ENCODE peak calls at places on chromosomes 5 and 9, in seven cellular contexts. A is neuronal stem cell, I is mesendoderm, Z is H9, F is H1, N is IMR-90, K is trophoblast cell. R is an unnamed sample.

GRCh38 chr5:105057001-105057436 is 1494.4 kb upstream of the NUDT12 start:
- DNase-seq in A (no peak), I (no peak), Z (no peak), F (no peak), N (no peak), K (no peak), R (no peak)

GRCh38 chr5:20109326-20109725 is 121.3 kb upstream of the CDH18 start:
- DNase-seq in A (no peak), I (peak; percentile 22), Z (no peak), F (no peak), N (no peak), K (peak; percentile 84), R (no peak)

GRCh38 chr9:91714020-91714721 is 235.9 kb downstream of the ROR2 start:
- DNase-seq in A (peak; percentile 26), I (peak; percentile 90), Z (peak; percentile 93), F (peak; percentile 82), N (peak; percentile 61), K (peak; percentile 60), R (peak; percentile 58)

GRCh38 chr5:156379198-156379597 is 52.2 kb downstream of the SGCD start:
- DNase-seq in A (no peak), I (no peak), Z (no peak), F (no peak), N (no peak), K (no peak), R (no peak)

GRCh38 chr9:123187131-123187530 is 81.3 kb downstream of the STRBP start:
- DNase-seq in A (no peak), I (no peak), Z (no peak), F (no peak), N (no peak), K (no peak), R (no peak)

GRCh38 chr9:127175764-127176163 is 53.3 kb upstream of the ANGPTL2 start:
- DNase-seq in A (no peak), I (no peak), Z (no peak), F (no peak), N (no peak), K (no peak), R (no peak)

GRCh38 chr5:35803221-35803651 is 53.5 kb upstream of the IL7R start:
- DNase-seq in A (peak; percentile 46), I (peak; percentile 92), Z (peak; percentile 80), F (peak; percentile 51), N (peak; percentile 79), K (no peak), R (peak; percentile 73)

GRCh38 chr9:118961857-118962256 is 407.4 kb downstream of the BRINP1 start:
- DNase-seq in A (peak; percentile 61), I (peak; percentile 98), Z (peak; percentile 27), F (no peak), N (peak; percentile 8), K (peak; percentile 51), R (peak; percentile 81)

GRCh38 chr9:6215562-6215961 is at the start of gene IL33:
- DNase-seq in A (no peak), I (no peak), Z (no peak), F (no peak), N (no peak), K (no peak), R (no peak)

GRCh38 chr9:77276799-77277198 is 99.5 kb downstream of the VPS13A start:
- DNase-seq in A (no peak), I (peak; percentile 34), Z (no peak), F (no peak), N (no peak), K (no peak), R (no peak)

GRCh38 chr5:149053027-149053705 is 9.7 kb downstream of the SH3TC2 start:
- DNase-seq in A (no peak), I (no peak), Z (no peak), F (no peak), N (peak; percentile 72), K (no peak), R (no peak)

GRCh38 chr9:107487521-107488399 is 1.8 kb downstream of the KLF4 start:
- DNase-seq in A (peak; percentile 69), I (peak; percentile 84), Z (peak; percentile 85), F (peak; percentile 84), N (no peak), K (peak; percentile 64), R (peak; percentile 62)

GRCh38 chr5:129836321-129836720 is 67.9 kb upstream of the CHSY3 start:
- DNase-seq in A (no peak), I (no peak), Z (no peak), F (no peak), N (no peak), K (no peak), R (no peak)

GRCh38 chr5:22649076-22649475 is 204.1 kb downstream of the CDH12 start:
- DNase-seq in A (no peak), I (no peak), Z (no peak), F (no peak), N (no peak), K (no peak), R (no peak)

GRCh38 chr9:91074866-91075265 is 273.2 kb downstream of the SYK start:
- DNase-seq in A (no peak), I (no peak), Z (no peak), F (peak; percentile 33), N (no peak), K (peak; percentile 98), R (no peak)

GRCh38 chr5:369151-369939 is 47.8 kb downstream of the AHRR start:
- DNase-seq in A (no peak), I (no peak), Z (peak; percentile 26), F (peak; percentile 41), N (peak; percentile 63), K (no peak), R (no peak)

GRCh38 chr9:79287152-79287766 is 284.5 kb upstream of the TLE4 start:
- DNase-seq in A (peak; percentile 57), I (no peak), Z (no peak), F (no peak), N (no peak), K (no peak), R (no peak)

GRCh38 chr9:137310190-137311052 is 8.3 kb upstream of the NRARP start:
- DNase-seq in A (no peak), I (no peak), Z (peak; percentile 43), F (peak; percentile 49), N (no peak), K (peak; percentile 67), R (no peak)

GRCh38 chr9:93599571-93600403 is 23.4 kb downstream of the PHF2 start:
- DNase-seq in A (no peak), I (no peak), Z (peak; percentile 37), F (peak; percentile 47), N (no peak), K (no peak), R (no peak)
- H3K23ac ChIP-seq in A (peak overlapping the region; percentile 32), I (no peak overlapping the region), Z (no peak overlapping the region), F (peak overlapping the region; percentile 61), N (no peak overlapping the region), K (peak overlapping the region; percentile 90), R (no peak overlapping the region)

DNA sequence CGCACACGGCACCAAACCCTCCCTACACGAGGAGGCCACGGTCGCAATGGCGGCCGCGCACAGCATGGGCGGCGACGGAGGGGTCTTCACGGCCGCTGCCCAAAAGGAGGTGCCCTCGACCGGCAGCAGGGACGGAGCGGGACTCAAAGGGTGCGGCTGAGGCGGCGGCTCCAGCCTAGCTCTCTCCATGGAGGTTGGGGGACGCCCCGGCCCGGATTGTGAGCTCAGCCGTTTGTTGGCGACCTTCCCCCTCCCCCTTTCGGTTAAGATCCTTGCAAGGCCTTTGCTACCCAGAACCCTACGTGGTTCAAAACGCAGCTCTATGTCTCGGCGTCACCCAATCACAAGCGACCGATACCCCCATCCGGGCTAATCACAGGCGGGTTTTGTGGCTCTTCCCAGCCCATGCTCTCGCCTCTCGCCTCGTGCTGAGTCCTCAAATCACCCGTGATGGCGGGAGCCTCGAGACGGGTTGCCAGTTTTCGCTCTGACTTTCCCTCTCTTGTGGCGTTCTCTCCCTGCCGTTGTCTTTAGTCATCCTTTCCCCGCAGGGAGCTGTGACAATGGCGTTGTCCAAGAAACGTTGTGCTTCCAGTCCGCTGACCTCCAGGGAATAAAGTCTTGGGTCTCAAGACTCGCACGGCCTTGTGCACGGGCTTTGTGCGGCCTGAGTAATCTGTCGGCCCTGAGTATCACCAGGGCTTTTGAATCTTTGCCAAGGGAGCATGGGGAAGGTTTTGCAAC is 19.5 kb downstream of the C5orf52 start:
- DNase-seq in A (no peak), I (no peak), Z (no peak), F (no peak), N (no peak), K (no peak), R (no peak)
- H2BK5ac ChIP-seq in A (no peak overlapping the region), I (no peak overlapping the region), Z (no peak overlapping the region), F (no peak overlapping the region), N (no peak overlapping the region), K (no peak overlapping the region), R (no peak overlapping the region)

GRCh38 chr5:25436452-25436851 is 791.7 kb upstream of the CDH10 start:
- DNase-seq in A (no peak), I (no peak), Z (no peak), F (no peak), N (no peak), K (no peak), R (no peak)

GRCh38 chr5:25439025-25439424 is 794.2 kb upstream of the CDH10 start:
- DNase-seq in A (no peak), I (peak; percentile 38), Z (no peak), F (no peak), N (no peak), K (no peak), R (no peak)

GRCh38 chr5:25441810-25442209 is 797.0 kb upstream of the CDH10 start:
- DNase-seq in A (no peak), I (peak; percentile 86), Z (no peak), F (no peak), N (no peak), K (no peak), R (no peak)

GRCh38 chr5:25435882-25436281 is 791.1 kb upstream of the CDH10 start:
- DNase-seq in A (no peak), I (no peak), Z (no peak), F (no peak), N (no peak), K (no peak), R (no peak)
- H2AK5ac ChIP-seq in A (no peak overlapping the region), I (no peak overlapping the region), Z (no peak overlapping the region), F (no peak overlapping the region), N (no peak overlapping the region), K (no peak overlapping the region), R (no peak overlapping the region)

GRCh38 chr9:72476100-72476499 is 45.3 kb upstream of the TMC1 start:
- DNase-seq in A (no peak), I (no peak), Z (no peak), F (no peak), N (no peak), K (peak; percentile 15), R (no peak)

GRCh38 chr9:72477862-72478564 is 43.4 kb upstream of the TMC1 start:
- DNase-seq in A (no peak), I (peak; percentile 89), Z (no peak), F (no peak), N (peak; percentile 76), K (peak; percentile 95), R (peak; percentile 76)

GRCh38 chr9:72478993-72479392 is 42.4 kb upstream of the TMC1 start:
- DNase-seq in A (no peak), I (no peak), Z (no peak), F (no peak), N (peak; percentile 69), K (no peak), R (peak; percentile 24)

GRCh38 chr9:72476617-72477375 is 44.6 kb upstream of the TMC1 start:
- DNase-seq in A (no peak), I (peak; percentile 87), Z (peak; percentile 49), F (no peak), N (peak; percentile 84), K (peak; percentile 96), R (peak; percentile 81)

DNA sequence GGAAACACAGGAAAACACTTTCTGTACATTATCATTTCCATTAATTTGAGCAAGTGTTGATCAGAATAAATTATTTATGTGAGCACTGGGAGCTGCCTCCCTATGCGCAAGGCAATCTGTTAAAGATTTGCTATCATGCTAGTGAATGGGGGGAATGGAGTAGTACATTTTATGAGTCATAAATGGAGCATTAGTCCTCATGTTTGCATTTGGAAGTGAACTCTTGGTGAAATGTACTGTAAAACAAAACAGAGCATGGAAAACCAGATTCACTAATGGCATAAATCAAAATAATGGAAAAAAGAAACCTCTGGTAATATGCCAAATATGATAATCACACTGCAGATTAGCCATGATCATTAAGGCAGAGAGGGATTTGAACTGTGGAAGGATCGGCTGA is 40.5 kb upstream of the TMC1 start:
- DNase-seq in A (no peak), I (no peak), Z (no peak), F (no peak), N (peak; percentile 63), K (peak; percentile 26), R (peak; percentile 64)
- H3K23ac ChIP-seq in A (no peak overlapping the region), I (no peak overlapping the region), Z (no peak overlapping the region), F (no peak overlapping the region), N (no peak overlapping the region), K (no peak overlapping the region), R (no peak overlapping the region)

R was measured in mesenchymal stem cell.